ENCODE peak calls at places on chromosomes 4 and X, in seven cellular contexts. X is astrocyte of the spinal cord, J is fibroblast of mammary gland, U is foreskin keratinocyte, B is tibial nerve, N is IMR-90, G is WERI-Rb-1. Q is an unnamed sample.

GRCh38 chr4:39792529-39792928 is 94.6 kb downstream of the UBE2K start:
- DNase-seq in B (no peak), N (no peak), J (no peak), G (no peak), U (no peak), X (no peak), Q (no peak)

GRCh38 chrX:29478336-29479069 is 736.9 kb upstream of the MAGEB2 start:
- DNase-seq in U (peak; percentile 22), X (peak; percentile 7), N (peak; percentile 26), J (peak; percentile 45), B (no peak), G (peak; percentile 39), Q (no peak)

GRCh38 chrX:132330156-132330729 is 111.0 kb upstream of the RAP2C start:
- DNase-seq in B (no peak), X (no peak), J (no peak), U (peak; percentile 39), G (no peak), N (no peak), Q (no peak)

GRCh38 chr4:11336435-11336834 is 92.3 kb downstream of the HS3ST1 start:
- DNase-seq in B (peak; percentile 25), X (no peak), J (no peak), U (no peak), G (no peak), N (no peak), Q (no peak)

GRCh38 chr4:152156448-152156847 is 379.4 kb downstream of the FBXW7 start:
- DNase-seq in N (no peak), U (no peak), J (no peak), G (no peak), B (no peak), X (no peak), Q (no peak)

GRCh38 chrX:37314526-37314925 is 34.6 kb upstream of the PRRG1 start:
- DNase-seq in N (peak; percentile 64), X (peak; percentile 31), B (no peak), U (peak; percentile 17), J (no peak), G (no peak), Q (no peak)

GRCh38 chr4:80101086-80101767 is 28.2 kb upstream of the ANTXR2 start:
- DNase-seq in G (no peak), B (no peak), J (no peak), U (peak; percentile 80), X (no peak), N (no peak), Q (no peak)

GRCh38 chr4:8696369-8697127 is 104.0 kb downstream of the CPZ start:
- DNase-seq in J (no peak), G (no peak), U (no peak), X (no peak), N (no peak), B (no peak), Q (no peak)

GRCh38 chr4:152079543-152080293 is 318.9 kb upstream of the GATB start:
- DNase-seq in N (no peak), X (no peak), G (no peak), J (no peak), B (no peak), U (no peak), Q (no peak)

GRCh38 chr4:164606478-164606877 is 147.5 kb upstream of the SMIM31 start:
- DNase-seq in J (no peak), G (no peak), U (no peak), N (no peak), X (no peak), B (no peak), Q (no peak)

GRCh38 chr4:169337510-169337909 is 66.8 kb upstream of the SH3RF1 start:
- DNase-seq in U (peak; percentile 87), N (peak; percentile 98), X (peak; percentile 92), B (no peak), G (no peak), J (peak; percentile 88), Q (no peak)

GRCh38 chr4:71974681-71975080 is 57.1 kb upstream of the NPFFR2 start:
- DNase-seq in N (peak; percentile 6), J (peak; percentile 64), U (peak; percentile 67), G (no peak), X (peak; percentile 59), B (no peak), Q (no peak)

GRCh38 chr4:135243960-135244561 is 1042.5 kb upstream of the PABPC4L start:
- DNase-seq in G (peak; percentile 83), J (peak; percentile 1), N (peak; percentile 70), U (no peak), B (no peak), X (peak; percentile 28), Q (no peak)

GRCh38 chr4:6277139-6277802 is 7.6 kb downstream of the WFS1 start:
- DNase-seq in J (no peak), X (no peak), U (no peak), G (no peak), N (no peak), B (no peak), Q (no peak)

GRCh38 chrX:118698516-118699247 is 28.7 kb upstream of the IL13RA1 start:
- DNase-seq in N (peak; percentile 36), X (no peak), G (no peak), U (peak; percentile 79), J (peak; percentile 41), B (no peak), Q (no peak)

GRCh38 chr4:122537388-122538135 is 81.0 kb upstream of the IL2 start:
- DNase-seq in X (no peak), B (no peak), G (no peak), N (no peak), J (no peak), U (no peak), Q (no peak)
- TF ChIP-seq CTCF in X (no peak), B (no peak), G (no peak), N (no peak), J (no peak), U (no peak), Q (no peak)

GRCh38 chr4:37430718-37431416 is 186.3 kb downstream of the NWD2 start:
- DNase-seq in G (no peak), B (no peak), X (no peak), N (no peak), U (no peak), J (no peak), Q (no peak)

GRCh38 chr4:37429906-37430305 is 185.4 kb downstream of the NWD2 start:
- DNase-seq in X (no peak), J (no peak), N (no peak), U (no peak), B (no peak), G (no peak), Q (no peak)

GRCh38 chr4:37438880-37439279 is 194.3 kb downstream of the NWD2 start:
- DNase-seq in U (peak; percentile 15), G (no peak), B (no peak), J (peak; percentile 7), X (no peak), N (no peak), Q (no peak)

GRCh38 chr4:37431417-37431743 is 186.8 kb downstream of the NWD2 start:
- DNase-seq in G (no peak), X (no peak), N (no peak), B (no peak), U (no peak), J (no peak), Q (no peak)

GRCh38 chr4:37434469-37434868 is 189.9 kb downstream of the NWD2 start:
- DNase-seq in U (no peak), J (peak; percentile 15), G (no peak), X (no peak), N (peak; percentile 10), B (no peak), Q (no peak)
- TF ChIP-seq CTCF in U (peak; percentile 55), J (no peak), G (peak; percentile 7), X (peak; percentile 17), N (peak; percentile 15), B (no peak), Q (no peak)

GRCh38 chr4:153451931-153452660 is 14.1 kb upstream of the TMEM131L start:
- DNase-seq in N (no peak), U (no peak), J (no peak), G (no peak), B (no peak), X (peak; percentile 57), Q (no peak)
- TF ChIP-seq CTCF in N (no peak), U (no peak), J (no peak), G (no peak), B (no peak), X (no peak), Q (no peak)

GRCh38 chrX:24693453-24694202 is at the start of gene POLA1:
- DNase-seq in G (peak; percentile 95), J (peak; percentile 94), N (peak; percentile 95), U (peak; percentile 89), B (peak; percentile 78), X (peak; percentile 96), Q (peak; percentile 94)
- TF ChIP-seq CTCF in G (peak; percentile 44), J (peak; percentile 27), N (peak; percentile 33), U (peak; percentile 61), B (peak; percentile 8), X (no peak), Q (peak; percentile 47)

DNA sequence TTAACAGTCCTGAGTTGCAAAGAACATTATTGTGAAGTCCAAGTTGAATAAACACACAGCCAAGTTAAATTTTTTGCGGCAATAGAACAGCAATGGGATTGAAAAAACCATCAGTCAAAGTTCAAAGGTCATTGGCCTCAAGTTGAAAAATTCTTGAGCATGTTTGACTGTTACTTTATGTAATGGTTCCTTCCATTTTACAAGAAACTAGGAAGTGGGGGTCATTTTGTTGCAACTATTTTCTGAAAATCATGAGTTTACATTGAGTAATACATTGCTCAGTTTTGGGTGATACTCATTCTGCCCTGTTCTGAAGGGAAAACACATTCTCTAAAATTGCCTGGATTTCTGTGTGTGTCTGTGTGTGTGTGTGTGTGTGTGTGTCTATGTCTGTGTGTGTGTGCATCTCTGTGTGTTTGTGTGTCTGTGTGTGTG is 5.2 kb upstream of the IRF2 start:
- DNase-seq in B (no peak), G (no peak), U (no peak), J (peak; percentile 9), X (no peak), N (no peak), Q (no peak)
- TF ChIP-seq CTCF in B (no peak), G (no peak), U (no peak), J (no peak), X (no peak), N (no peak), Q (no peak)

Q was measured in progenitor cell of endocrine pancreas.